ENCODE peak calls at places on chromosomes 13 and 19, in seven cellular contexts. P is SK-N-SH; A is CD8-positive, alpha-beta T cell; M is SJSA1; Q is GM23248; N is adrenal gland; Y is OCI-LY7. I is an unnamed sample. For H3K36me3, the result is how much of the 10 kb centered on the place peaks cover.

GRCh38 chr13:39051157-39051556 is 12.9 kb downstream of the NHLRC3 start:
- DNase-seq in A (no peak), M (no peak), Q (peak), Y (peak), N (no peak), P (peak), I (no peak)

GRCh38 chr13:97471721-97472120 is 37.8 kb downstream of the RAP2A start:
- DNase-seq in P (no peak), Y (no peak), N (no peak), M (no peak), A (no peak), Q (no peak), I (no peak)

GRCh38 chr19:42606660-42607351 is 12.1 kb upstream of the CEACAM8 start:
- DNase-seq in M (peak), P (peak), Y (peak), Q (peak), A (peak), N (peak), I (peak)

GRCh38 chr13:45040626-45041025 is 51.3 kb downstream of the GPALPP1 start:
- DNase-seq in Y (no peak), N (no peak), M (peak), P (no peak), Q (peak), A (no peak), I (no peak)

GRCh38 chr19:30817965-30818364 is 445.8 kb downstream of the ZNF536 start:
- DNase-seq in N (no peak), Q (no peak), Y (no peak), P (no peak), A (no peak), M (no peak), I (no peak)

GRCh38 chr13:49561064-49561410 is 24.3 kb downstream of the RCBTB1 start:
- DNase-seq in N (peak), Y (no peak), Q (no peak), M (no peak), P (peak), A (no peak), I (no peak)

GRCh38 chr13:24691381-24691780 is 11.2 kb downstream of the ATP12A start:
- DNase-seq in Y (no peak), N (no peak), P (no peak), M (no peak), A (no peak), Q (no peak), I (no peak)

GRCh38 chr13:87999141-87999765 is 328.1 kb downstream of the SLITRK5 start:
- DNase-seq in N (no peak), Y (no peak), P (no peak), M (no peak), Q (peak), A (no peak), I (no peak)

GRCh38 chr19:11480927-11481776 is at the start of gene ELAVL3:
- DNase-seq in N (no peak), Y (no peak), Q (no peak), M (no peak), P (peak), A (no peak), I (peak)

GRCh38 chr19:47758433-47758784 is 13.1 kb downstream of the NOP53 start:
- DNase-seq in Y (no peak), Q (no peak), P (no peak), A (no peak), M (no peak), N (no peak), I (no peak)
- H3K36me3 ChIP-seq in Y (half or more), Q (under half), P (under half), A (under half), M (half or more), N (under half), I (under half)

DNA sequence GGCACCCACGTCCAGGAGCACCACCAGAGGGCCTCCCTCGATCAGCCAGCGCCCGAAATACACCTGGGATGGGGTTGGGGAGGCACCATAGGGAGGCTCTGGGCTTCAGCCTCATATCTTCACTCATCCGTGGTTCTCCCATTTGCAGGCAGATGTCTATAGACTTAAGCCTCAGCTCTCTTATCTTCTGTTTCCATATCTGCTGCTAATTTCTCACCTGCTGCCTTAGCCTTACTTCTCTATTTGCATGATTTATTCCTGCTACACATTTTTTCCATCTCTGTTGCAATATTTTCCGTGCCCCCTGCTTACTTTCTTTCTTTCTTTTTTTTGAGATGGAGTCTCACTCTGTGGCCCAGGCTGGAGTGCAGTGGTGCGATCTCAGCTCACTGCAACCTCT is 5.8 kb downstream of the GYS1 start:
- DNase-seq in Y (no peak), N (no peak), Q (no peak), A (no peak), M (no peak), P (no peak), I (no peak)
- H3K36me3 ChIP-seq in Y (under half), N (half or more), Q (under half), A (under half), M (half or more), P (under half), I (under half)

GRCh38 chr19:3493651-3494050 is 6.8 kb downstream of the DOHH start:
- DNase-seq in P (no peak), A (no peak), Y (no peak), Q (no peak), N (no peak), M (no peak), I (no peak)

GRCh38 chr19:3492131-3492839 is 8.2 kb downstream of the DOHH start:
- DNase-seq in A (no peak), N (no peak), P (peak), M (no peak), Y (no peak), Q (no peak), I (no peak)

GRCh38 chr19:3491396-3492119 is 8.3 kb upstream of the SMIM44 start:
- DNase-seq in Y (no peak), Q (no peak), M (no peak), P (peak), A (no peak), N (no peak), I (no peak)

GRCh38 chr19:3494051-3494450 is 6.4 kb downstream of the DOHH start:
- DNase-seq in P (peak), Q (no peak), Y (peak), N (no peak), A (no peak), M (no peak), I (peak)

DNA sequence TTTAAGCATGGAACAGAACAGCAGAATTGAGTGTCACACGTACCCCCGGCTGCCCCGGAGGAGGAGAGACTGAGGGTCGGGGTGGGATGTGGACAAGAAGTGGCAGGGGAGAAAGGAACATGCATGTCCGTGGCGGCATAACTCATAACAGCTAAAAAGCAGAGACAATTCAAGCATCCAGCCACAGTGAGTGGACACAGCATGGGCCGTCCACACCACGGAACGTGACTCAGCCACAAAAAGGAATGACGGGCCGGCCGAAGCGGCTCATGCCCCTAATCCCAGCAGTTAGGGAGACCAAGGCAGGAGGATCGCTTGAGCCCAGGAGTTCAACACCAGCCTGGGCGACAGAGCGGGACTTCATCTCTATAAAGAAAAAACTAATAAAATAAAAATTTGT is 7.6 kb downstream of the DOHH start:
- DNase-seq in P (no peak), A (no peak), Y (no peak), M (no peak), N (no peak), Q (no peak), I (no peak)
- H3K36me3 ChIP-seq in P (under half), A (under half), Y (half or more), M (half or more), N (half or more), Q (under half), I (under half)

GRCh38 chr19:39422020-39422419 is 9.6 kb downstream of the PLEKHG2 start:
- DNase-seq in P (no peak), A (no peak), N (no peak), Y (no peak), M (no peak), Q (no peak), I (peak)

GRCh38 chr19:39423258-39424086 is 11.0 kb downstream of the PLEKHG2 start:
- DNase-seq in M (no peak), Q (no peak), Y (no peak), N (no peak), A (no peak), P (no peak), I (peak)

GRCh38 chr19:39417463-39418181 is 5.2 kb downstream of the PLEKHG2 start:
- DNase-seq in Y (no peak), N (no peak), M (no peak), P (no peak), Q (no peak), A (no peak), I (peak)

GRCh38 chr19:39419003-39419402 is 6.5 kb downstream of the PLEKHG2 start:
- DNase-seq in A (no peak), N (no peak), M (no peak), Y (no peak), Q (no peak), P (no peak), I (no peak)

GRCh38 chr19:39420769-39421168 is 8.3 kb downstream of the PLEKHG2 start:
- DNase-seq in P (no peak), Q (no peak), Y (no peak), N (no peak), A (no peak), M (no peak), I (peak)
- H3K36me3 ChIP-seq in P (under half), Q (under half), Y (half or more), N (under half), A (under half), M (half or more), I (under half)

GRCh38 chr19:7969560-7969949 is 26.1 kb upstream of the TIMM44 start:
- DNase-seq in P (no peak), M (no peak), N (no peak), Q (no peak), Y (no peak), A (no peak), I (peak)
- H3K36me3 ChIP-seq in P (half or more), M (half or more), N (half or more), Q (under half), Y (half or more), A (under half), I (under half)

DNA sequence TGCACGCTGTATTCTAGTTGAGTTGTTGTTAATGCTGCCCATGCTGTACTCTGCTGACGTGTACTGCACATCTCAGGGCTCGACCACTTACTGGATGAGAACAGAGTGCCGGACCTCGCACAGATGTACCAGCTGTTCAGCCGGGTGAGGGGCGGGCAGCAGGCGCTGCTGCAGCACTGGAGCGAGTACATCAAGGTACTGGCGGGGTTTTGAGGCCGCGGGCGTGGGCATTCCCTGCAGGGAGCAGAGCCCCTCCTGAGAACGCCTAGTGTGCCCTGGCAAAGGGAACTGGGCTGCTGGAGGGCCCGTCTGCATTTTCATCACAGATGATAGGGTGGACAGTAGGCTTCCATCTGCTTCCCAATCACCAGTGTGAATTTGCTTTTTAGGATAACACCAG is 29.9 kb downstream of the CUL4A start:
- DNase-seq in Q (no peak), P (no peak), Y (no peak), A (no peak), M (peak), N (no peak), I (no peak)
- H3K36me3 ChIP-seq in Q (half or more), P (half or more), Y (under half), A (under half), M (half or more), N (under half), I (under half)

GRCh38 chr19:8404391-8405151 is 8.5 kb upstream of the MARCHF2 start:
- DNase-seq in A (no peak), P (peak), N (peak), Q (no peak), M (no peak), Y (no peak), I (no peak)
- H3K36me3 ChIP-seq in A (under half), P (under half), N (under half), Q (under half), M (under half), Y (under half), I (under half)

GRCh38 chr13:32243695-32244094 is 71.5 kb downstream of the ZAR1L start:
- DNase-seq in Q (no peak), Y (no peak), P (no peak), N (no peak), M (no peak), A (no peak), I (no peak)
- H3K36me3 ChIP-seq in Q (under half), Y (under half), P (under half), N (under half), M (under half), A (under half), I (under half)

GRCh38 chr13:20856650-20857049 is 45.9 kb downstream of the XPO4 start:
- DNase-seq in N (no peak), M (no peak), Q (no peak), P (no peak), Y (no peak), A (no peak), I (no peak)

GRCh38 chr13:20860844-20861243 is 41.7 kb downstream of the XPO4 start:
- DNase-seq in N (no peak), Y (no peak), M (no peak), P (no peak), Q (no peak), A (no peak), I (no peak)
- H3K36me3 ChIP-seq in N (under half), Y (half or more), M (under half), P (under half), Q (under half), A (under half), I (under half)

I was measured in H7.